ENCODE peak calls at places on chromosome 16, in seven cellular contexts. One of them, this sample, is unnamed.

GRCh38 chr16:79714440-79714839 is 113.9 kb upstream of the MAF start:
- DNase-seq in transverse colon: no peak
- DNase-seq in hepatocyte: no peak
- DNase-seq in tibial artery: peak; percentile 75
- DNase-seq in left ventricle myocardium inferior: no peak
- DNase-seq in sigmoid colon: no peak
- DNase-seq in GM23338: no peak
- DNase-seq in this sample: no peak

GRCh38 chr16:66561381-66562080 is 4.7 kb upstream of the CMTM1 start:
- DNase-seq in transverse colon: no peak
- DNase-seq in hepatocyte: no peak
- DNase-seq in tibial artery: no peak
- DNase-seq in left ventricle myocardium inferior: no peak
- DNase-seq in sigmoid colon: no peak
- DNase-seq in GM23338: no peak
- DNase-seq in this sample: no peak

GRCh38 chr16:24731722-24732419 is 2.4 kb downstream of the TNRC6A start:
- DNase-seq in transverse colon: no peak
- DNase-seq in hepatocyte: no peak
- DNase-seq in tibial artery: no peak
- DNase-seq in left ventricle myocardium inferior: peak; percentile 55
- DNase-seq in sigmoid colon: no peak
- DNase-seq in GM23338: no peak
- DNase-seq in this sample: no peak

GRCh38 chr16:77993586-77993985 is 28.8 kb upstream of the CLEC3A start:
- DNase-seq in transverse colon: no peak
- DNase-seq in hepatocyte: peak; percentile 49
- DNase-seq in tibial artery: no peak
- DNase-seq in left ventricle myocardium inferior: no peak
- DNase-seq in sigmoid colon: no peak
- DNase-seq in GM23338: peak; percentile 22
- DNase-seq in this sample: no peak

GRCh38 chr16:83722501-83723183 is 85.1 kb upstream of the HSBP1 start:
- DNase-seq in transverse colon: no peak
- DNase-seq in hepatocyte: no peak
- DNase-seq in tibial artery: no peak
- DNase-seq in left ventricle myocardium inferior: no peak
- DNase-seq in sigmoid colon: no peak
- DNase-seq in GM23338: no peak
- DNase-seq in this sample: no peak

GRCh38 chr16:47013172-47013571 is 39.7 kb upstream of the DNAJA2 start:
- DNase-seq in transverse colon: no peak
- DNase-seq in hepatocyte: no peak
- DNase-seq in tibial artery: no peak
- DNase-seq in left ventricle myocardium inferior: no peak
- DNase-seq in sigmoid colon: no peak
- DNase-seq in GM23338: no peak
- DNase-seq in this sample: no peak

GRCh38 chr16:56824335-56824734 is 40.7 kb upstream of the SLC12A3 start:
- DNase-seq in transverse colon: peak; percentile 69
- DNase-seq in hepatocyte: no peak
- DNase-seq in tibial artery: no peak
- DNase-seq in left ventricle myocardium inferior: peak; percentile 16
- DNase-seq in sigmoid colon: no peak
- DNase-seq in GM23338: peak; percentile 23
- DNase-seq in this sample: no peak

GRCh38 chr16:11152205-11152604 is 103.8 kb downstream of the SOCS1 start:
- DNase-seq in transverse colon: no peak
- DNase-seq in hepatocyte: no peak
- DNase-seq in tibial artery: no peak
- DNase-seq in left ventricle myocardium inferior: no peak
- DNase-seq in sigmoid colon: no peak
- DNase-seq in GM23338: no peak
- DNase-seq in this sample: no peak

GRCh38 chr16:1808691-1809090 is 15.2 kb upstream of the IGFALS start:
- DNase-seq in transverse colon: no peak
- DNase-seq in hepatocyte: no peak
- DNase-seq in tibial artery: no peak
- DNase-seq in left ventricle myocardium inferior: no peak
- DNase-seq in sigmoid colon: no peak
- DNase-seq in GM23338: no peak
- DNase-seq in this sample: no peak

GRCh38 chr16:8908779-8909468 is 26.8 kb downstream of the LITAFD start:
- DNase-seq in transverse colon: no peak
- DNase-seq in hepatocyte: no peak
- DNase-seq in tibial artery: no peak
- DNase-seq in left ventricle myocardium inferior: no peak
- DNase-seq in sigmoid colon: no peak
- DNase-seq in GM23338: no peak
- DNase-seq in this sample: no peak

GRCh38 chr16:85208643-85209520 is 96.6 kb upstream of the CIBAR2 start:
- DNase-seq in transverse colon: no peak
- DNase-seq in hepatocyte: no peak
- DNase-seq in tibial artery: no peak
- DNase-seq in left ventricle myocardium inferior: no peak
- DNase-seq in sigmoid colon: no peak
- DNase-seq in GM23338: no peak
- DNase-seq in this sample: no peak
- TF ChIP-seq CTCF in transverse colon: no peak
- TF ChIP-seq CTCF in hepatocyte: no peak
- TF ChIP-seq CTCF in tibial artery: no peak
- TF ChIP-seq CTCF in left ventricle myocardium inferior: no peak
- TF ChIP-seq CTCF in sigmoid colon: no peak
- TF ChIP-seq CTCF in GM23338: no peak
- TF ChIP-seq CTCF in this sample: no peak

GRCh38 chr16:64421515-64421914 is 700.3 kb downstream of the CDH11 start:
- DNase-seq in transverse colon: no peak
- DNase-seq in hepatocyte: no peak
- DNase-seq in tibial artery: no peak
- DNase-seq in left ventricle myocardium inferior: no peak
- DNase-seq in sigmoid colon: no peak
- DNase-seq in GM23338: no peak
- DNase-seq in this sample: no peak

GRCh38 chr16:64412578-64413280 is 709.1 kb downstream of the CDH11 start:
- DNase-seq in transverse colon: no peak
- DNase-seq in hepatocyte: no peak
- DNase-seq in tibial artery: no peak
- DNase-seq in left ventricle myocardium inferior: no peak
- DNase-seq in sigmoid colon: no peak
- DNase-seq in GM23338: no peak
- DNase-seq in this sample: no peak

GRCh38 chr16:64417711-64418227 is 704.1 kb downstream of the CDH11 start:
- DNase-seq in transverse colon: no peak
- DNase-seq in hepatocyte: peak; percentile 17
- DNase-seq in tibial artery: no peak
- DNase-seq in left ventricle myocardium inferior: no peak
- DNase-seq in sigmoid colon: no peak
- DNase-seq in GM23338: no peak
- DNase-seq in this sample: no peak

GRCh38 chr16:64419832-64420231 is 702.0 kb downstream of the CDH11 start:
- DNase-seq in transverse colon: no peak
- DNase-seq in hepatocyte: no peak
- DNase-seq in tibial artery: no peak
- DNase-seq in left ventricle myocardium inferior: no peak
- DNase-seq in sigmoid colon: no peak
- DNase-seq in GM23338: no peak
- DNase-seq in this sample: no peak

GRCh38 chr16:64416232-64417010 is 705.4 kb downstream of the CDH11 start:
- DNase-seq in transverse colon: no peak
- DNase-seq in hepatocyte: no peak
- DNase-seq in tibial artery: no peak
- DNase-seq in left ventricle myocardium inferior: no peak
- DNase-seq in sigmoid colon: no peak
- DNase-seq in GM23338: no peak
- DNase-seq in this sample: no peak
- H3K4me3 ChIP-seq in transverse colon: no peak overlapping the region
- H3K4me3 ChIP-seq in hepatocyte: no peak overlapping the region
- H3K4me3 ChIP-seq in tibial artery: no peak overlapping the region
- H3K4me3 ChIP-seq in left ventricle myocardium inferior: peak overlapping the region; percentile 52
- H3K4me3 ChIP-seq in sigmoid colon: peak overlapping the region; percentile 23
- H3K4me3 ChIP-seq in GM23338: no peak overlapping the region
- H3K4me3 ChIP-seq in this sample: no peak overlapping the region

DNA sequence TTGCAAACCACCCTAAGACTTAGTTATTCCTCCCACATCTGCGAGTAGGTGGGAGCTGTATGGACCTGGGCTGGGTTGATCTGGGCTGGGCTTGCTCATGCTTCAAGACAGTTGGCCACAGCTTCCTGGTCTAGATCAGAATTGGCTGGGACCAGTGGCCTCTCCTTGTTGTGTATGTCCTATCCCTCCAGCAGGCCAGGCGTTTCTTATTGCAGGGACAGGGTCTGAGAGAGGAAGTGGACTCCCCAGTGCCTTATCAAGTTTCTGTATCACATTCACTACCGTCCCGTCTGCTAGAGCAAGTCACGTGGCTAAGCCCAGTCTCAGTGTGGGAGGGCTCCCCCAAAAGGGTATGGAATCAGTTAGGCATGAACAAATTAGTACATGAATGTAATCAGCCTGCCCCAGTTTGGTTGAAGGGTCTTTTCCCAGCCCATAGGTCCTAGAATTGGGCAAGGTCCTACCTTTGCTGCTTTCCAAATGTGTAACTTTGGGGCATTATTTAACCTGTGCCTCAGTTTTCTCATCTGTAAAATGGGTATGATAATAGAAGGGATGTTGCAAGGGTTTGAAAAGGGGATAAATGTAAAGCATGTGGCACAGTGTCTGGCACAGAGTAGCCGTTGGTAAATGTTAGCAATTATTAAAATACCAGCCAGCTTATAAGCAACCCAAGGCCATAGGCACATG is 36.0 kb downstream of the NKD1 start:
- DNase-seq in transverse colon: no peak
- DNase-seq in hepatocyte: no peak
- DNase-seq in tibial artery: no peak
- DNase-seq in left ventricle myocardium inferior: no peak
- DNase-seq in sigmoid colon: no peak
- DNase-seq in GM23338: no peak
- DNase-seq in this sample: no peak
- H3K27ac ChIP-seq in transverse colon: no peak overlapping the region
- H3K27ac ChIP-seq in hepatocyte: no peak overlapping the region
- H3K27ac ChIP-seq in tibial artery: peak overlapping the region; percentile 66
- H3K27ac ChIP-seq in left ventricle myocardium inferior: no peak overlapping the region
- H3K27ac ChIP-seq in sigmoid colon: peak overlapping the region; percentile 83
- H3K27ac ChIP-seq in GM23338: no peak overlapping the region
- H3K27ac ChIP-seq in this sample: no peak overlapping the region

DNA sequence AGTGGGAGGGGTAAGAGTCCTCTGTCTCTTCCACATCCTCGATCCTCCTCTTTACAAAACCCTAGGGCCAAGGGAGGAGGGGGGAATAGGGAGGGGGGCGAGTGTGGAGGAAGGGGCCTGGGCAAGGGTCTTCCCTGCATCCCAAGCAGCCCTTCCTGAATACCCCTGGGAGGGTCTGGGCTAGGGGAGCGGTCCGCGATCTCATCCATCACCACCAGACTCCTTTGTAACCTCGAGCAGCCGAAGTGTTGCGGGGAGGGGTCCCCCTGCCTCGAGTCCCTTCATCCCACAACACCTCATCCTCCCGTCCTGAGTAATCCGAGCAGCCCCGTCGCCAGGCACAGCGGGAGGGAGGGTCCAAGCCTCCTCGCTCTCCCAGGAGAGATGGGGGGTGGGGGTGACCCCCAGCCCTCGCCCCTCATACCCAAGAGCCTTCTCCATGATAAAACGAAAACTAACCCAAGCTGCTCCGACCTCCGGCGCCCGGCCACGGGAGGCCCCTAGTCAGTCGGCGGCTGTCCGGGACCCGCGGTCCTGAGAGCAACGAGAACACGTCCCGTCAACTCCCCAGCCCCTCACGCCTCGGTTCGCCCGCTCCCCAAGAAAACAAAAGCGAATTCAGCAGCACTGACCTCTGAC is 468 bp downstream of the SMPD3 start:
- DNase-seq in transverse colon: no peak
- DNase-seq in hepatocyte: no peak
- DNase-seq in tibial artery: no peak
- DNase-seq in left ventricle myocardium inferior: no peak
- DNase-seq in sigmoid colon: no peak
- DNase-seq in GM23338: no peak
- DNase-seq in this sample: no peak
- TF ChIP-seq CTCF in transverse colon: no peak
- TF ChIP-seq CTCF in hepatocyte: no peak
- TF ChIP-seq CTCF in tibial artery: no peak
- TF ChIP-seq CTCF in left ventricle myocardium inferior: no peak
- TF ChIP-seq CTCF in sigmoid colon: no peak
- TF ChIP-seq CTCF in GM23338: no peak
- TF ChIP-seq CTCF in this sample: no peak

This sample was measured in AG04450.